ENCODE peak calls at places on chromosomes 16 and 17, in four cellular contexts. B, D, W and L are unnamed samples.

GRCh38 chr16:5442054-5442453 is 344.5 kb upstream of the EEF2KMT start:
- DNase-seq in B (no peak), D (no peak), W (no peak), L (no peak)

GRCh38 chr16:88763502-88764053 is 21.4 kb downstream of the PIEZO1 start:
- DNase-seq in D (no peak), B (no peak), W (no peak), L (no peak)

GRCh38 chr16:89293276-89294143 is 76.0 kb downstream of the ZNF778 start:
- DNase-seq in W (no peak), B (no peak), D (no peak), L (no peak)

GRCh38 chr16:1474047-1474446 is 781 bp downstream of the CLCN7 start:
- DNase-seq in B (no peak), W (no peak), D (no peak), L (peak)

GRCh38 chr17:44222112-44222869 is 2.8 kb upstream of the UBTF start:
- DNase-seq in W (no peak), D (peak), B (no peak), L (peak)

GRCh38 chr16:15573274-15573895 is 69.6 kb downstream of the MARF1 start:
- DNase-seq in W (no peak), B (no peak), D (no peak), L (no peak)

GRCh38 chr16:23668225-23668624 is 10.5 kb upstream of the PLK1 start:
- DNase-seq in D (no peak), W (no peak), B (no peak), L (no peak)

GRCh38 chr17:29078183-29079045 is 35.5 kb downstream of the PIPOX start:
- DNase-seq in W (no peak), B (no peak), D (no peak), L (peak)

GRCh38 chr17:55990332-55991006 is 162.8 kb upstream of the ANKFN1 start:
- DNase-seq in B (no peak), W (no peak), D (no peak), L (no peak)

GRCh38 chr17:18261146-18261515 is 669 bp downstream of the MIEF2 start:
- DNase-seq in B (no peak), W (no peak), D (peak), L (peak)

GRCh38 chr17:43327834-43328420 is 70.9 kb upstream of the ARL4D start:
- DNase-seq in D (no peak), B (no peak), W (no peak), L (no peak)

GRCh38 chr17:62627904-62628603 is 584 bp downstream of the MRC2 start:
- DNase-seq in B (no peak), W (peak), D (peak), L (peak)

GRCh38 chr17:19270951-19271611 is 33.9 kb downstream of the EPN2 start:
- DNase-seq in W (no peak), B (peak), D (no peak), L (no peak)

GRCh38 chr16:88953003-88953690 is 23.9 kb downstream of the CBFA2T3 start:
- DNase-seq in D (no peak), W (no peak), B (no peak), L (no peak)

GRCh38 chr17:69729937-69730336 is 315.4 kb downstream of the MAP2K6 start:
- DNase-seq in D (no peak), B (no peak), W (no peak), L (no peak)

GRCh38 chr17:21089145-21089544 is 37.6 kb upstream of the DHRS7B start:
- DNase-seq in D (no peak), B (no peak), W (peak), L (no peak)

GRCh38 chr17:7068268-7068667 is 11.8 kb downstream of the CLEC10A start:
- DNase-seq in D (no peak), B (no peak), W (no peak), L (no peak)

GRCh38 chr17:2259769-2260536 is 43.6 kb downstream of the SMG6 start:
- DNase-seq in D (no peak), W (no peak), B (peak), L (peak)

GRCh38 chr16:49699718-49700117 is 156.2 kb downstream of the ZNF423 start:
- DNase-seq in W (no peak), D (no peak), B (no peak), L (no peak)

GRCh38 chr16:88536971-88537751 is 33.0 kb upstream of the ZC3H18 start:
- DNase-seq in D (no peak), W (no peak), B (no peak), L (no peak)

GRCh38 chr16:68237243-68238028 is 1.5 kb upstream of the ESRP2 start:
- DNase-seq in W (peak), B (peak), D (peak), L (peak)

GRCh38 chr17:74450925-74451403 is 15.5 kb upstream of the CD300A start:
- DNase-seq in B (no peak), W (no peak), D (no peak), L (no peak)

GRCh38 chr16:68128577-68129305 is 43.6 kb downstream of the NFATC3 start:
- DNase-seq in D (no peak), W (no peak), B (no peak), L (peak)

GRCh38 chr16:21224800-21225199 is 8.7 kb upstream of the ANKS4B start:
- DNase-seq in D (no peak), B (no peak), W (no peak), L (no peak)

GRCh38 chr17:4204676-4205075 is 59.1 kb downstream of the ANKFY1 start:
- DNase-seq in D (peak), B (no peak), W (peak), L (peak)

GRCh38 chr17:40419559-40420331 is 2.0 kb upstream of the TOP2A start:
- DNase-seq in D (no peak), W (no peak), B (no peak), L (no peak)

GRCh38 chr16:65064131-65064530 is 57.7 kb downstream of the CDH11 start:
- DNase-seq in D (no peak), B (no peak), W (no peak), L (no peak)

GRCh38 chr17:28379814-28380571 is 8.5 kb downstream of the SARM1 start:
- DNase-seq in B (no peak), W (no peak), D (no peak), L (peak)

GRCh38 chr16:71526111-71526998 is at the start of gene CHST4:
- DNase-seq in W (no peak), B (no peak), D (no peak), L (peak)

GRCh38 chr17:61307905-61308886 is 91.4 kb upstream of the TBX2 start:
- DNase-seq in D (no peak), B (no peak), W (peak), L (peak)

GRCh38 chr17:50051082-50051576 is 4.8 kb upstream of the ITGA3 start:
- DNase-seq in D (no peak), W (peak), B (no peak), L (no peak)

GRCh38 chr16:19415461-19415860 is 2.2 kb upstream of the TMC5 start:
- DNase-seq in W (no peak), B (no peak), D (no peak), L (no peak)

GRCh38 chr17:61450641-61451537 is 1.3 kb upstream of the TBX4 start:
- DNase-seq in D (no peak), B (no peak), W (no peak), L (no peak)

GRCh38 chr16:67279296-67280089 is at the start of gene PLEKHG4:
- DNase-seq in B (peak), W (peak), D (peak), L (peak)

GRCh38 chr16:22029632-22030031 is 21.7 kb downstream of the MOSMO start:
- DNase-seq in B (no peak), D (no peak), W (no peak), L (no peak)

GRCh38 chr17:37847102-37847501 is 77.1 kb upstream of the TBC1D3K start:
- DNase-seq in B (no peak), W (no peak), D (no peak), L (no peak)

GRCh38 chr17:37842401-37842800 is 81.8 kb upstream of the TBC1D3K start:
- DNase-seq in B (no peak), W (no peak), D (no peak), L (no peak)

GRCh38 chr17:37844158-37844976 is 79.8 kb upstream of the TBC1D3K start:
- DNase-seq in D (peak), W (no peak), B (no peak), L (peak)

GRCh38 chr17:37847811-37848331 is 76.3 kb upstream of the TBC1D3K start:
- DNase-seq in D (no peak), B (no peak), W (no peak), L (no peak)

GRCh38 chr17:37844977-37845293 is 79.3 kb upstream of the TBC1D3K start:
- DNase-seq in W (no peak), D (no peak), B (no peak), L (no peak)
- TF ChIP-seq CTCF in W (no peak), D (no peak), B (no peak), L (no peak)

GRCh38 chr17:57832299-57832698 is 17.5 kb downstream of the MRPS23 start:
- DNase-seq in B (no peak), W (no peak), D (no peak), L (no peak)

GRCh38 chr17:57833597-57833939 is 16.3 kb downstream of the MRPS23 start:
- DNase-seq in B (no peak), D (no peak), W (no peak), L (no peak)

GRCh38 chr17:57835333-57835900 is 14.4 kb downstream of the MRPS23 start:
- DNase-seq in B (no peak), D (no peak), W (no peak), L (no peak)

GRCh38 chr17:57832711-57833596 is 16.9 kb downstream of the MRPS23 start:
- DNase-seq in D (peak), B (peak), W (peak), L (peak)

DNA sequence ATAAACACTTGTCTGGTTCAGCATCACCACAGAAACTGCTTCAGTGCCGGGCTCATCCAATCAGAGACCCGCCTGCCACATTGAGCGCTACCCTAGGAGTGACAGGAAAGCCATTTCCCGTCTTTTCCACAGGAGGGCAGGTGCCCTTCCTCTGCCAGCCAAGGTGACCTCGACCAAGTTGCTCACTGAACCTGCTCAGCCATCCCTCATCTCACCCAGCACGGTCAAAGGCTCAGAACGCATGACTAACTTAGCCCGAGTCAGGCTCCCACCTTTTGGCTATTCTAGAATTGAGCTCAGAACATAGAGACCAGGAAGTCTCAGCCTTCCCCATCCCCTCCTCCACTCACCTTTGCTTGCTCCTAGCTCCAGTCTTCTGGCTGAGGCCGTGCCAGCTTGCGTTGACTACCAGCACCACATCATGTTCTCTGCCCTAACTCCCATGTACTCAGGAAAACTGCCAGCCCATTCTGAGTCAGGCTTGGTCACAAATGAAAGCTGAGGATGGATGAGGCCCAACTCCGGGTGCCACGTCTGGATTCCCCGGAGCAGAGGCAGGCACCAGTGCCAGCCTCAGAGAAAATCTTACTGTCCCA is 15.6 kb downstream of the MRPS23 start:
- DNase-seq in D (peak), B (no peak), W (no peak), L (peak)
- H3K4me3 ChIP-seq in D (peak), B (no peak), W (no peak), L (no peak)

GRCh38 chr17:81416612-81417011 is 21.4 kb downstream of the BAHCC1 start:
- DNase-seq in B (no peak), W (no peak), D (no peak), L (no peak)
- TF ChIP-seq CTCF in B (no peak), W (no peak), D (no peak), L (no peak)

GRCh38 chr17:80082403-80083135 is 18.8 kb upstream of the GAA start:
- DNase-seq in D (peak), W (peak), B (peak), L (peak)

GRCh38 chr17:80086081-80086480 is 15.3 kb upstream of the GAA start:
- DNase-seq in D (no peak), W (no peak), B (no peak), L (no peak)

GRCh38 chr17:80084773-80085172 is 16.6 kb upstream of the GAA start:
- DNase-seq in B (no peak), W (no peak), D (no peak), L (no peak)

GRCh38 chr17:80081596-80081995 is 19.8 kb upstream of the GAA start:
- DNase-seq in D (no peak), B (no peak), W (no peak), L (no peak)

DNA sequence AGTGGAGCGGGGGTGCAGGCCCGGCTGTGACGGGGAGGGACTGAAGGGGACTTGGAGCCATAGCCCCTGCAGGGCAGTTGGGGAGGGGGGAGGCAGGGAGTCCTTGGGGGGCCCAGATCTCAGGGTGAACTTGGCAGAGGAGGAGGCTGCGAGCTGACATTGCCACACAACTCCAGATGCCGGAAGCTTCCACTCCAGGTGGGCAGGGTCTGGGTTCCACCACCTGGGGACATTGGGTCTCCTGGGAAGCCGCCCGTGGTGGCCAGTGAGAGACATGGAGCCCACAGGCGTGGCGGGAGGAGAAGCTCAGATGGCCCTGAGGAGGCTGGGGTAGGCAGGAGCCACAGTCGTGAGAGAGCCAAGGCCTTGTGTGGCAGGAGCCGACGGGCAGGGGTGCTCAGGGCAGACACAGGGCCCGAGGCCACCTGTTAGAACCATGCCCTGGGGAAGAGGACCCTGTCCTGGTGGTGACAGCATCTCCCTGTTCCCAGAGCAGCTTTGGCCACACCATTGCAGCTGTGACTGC is 18.2 kb upstream of the GAA start:
- DNase-seq in B (no peak), W (no peak), D (no peak), L (no peak)
- H3K4me3 ChIP-seq in B (no peak), W (no peak), D (no peak), L (no peak)

GRCh38 chr16:81198635-81199034 is 39.9 kb upstream of the BCO1 start:
- DNase-seq in B (no peak), W (no peak), D (no peak), L (peak)
- TF ChIP-seq CTCF in B (peak), W (peak), D (no peak), L (peak)

DNA sequence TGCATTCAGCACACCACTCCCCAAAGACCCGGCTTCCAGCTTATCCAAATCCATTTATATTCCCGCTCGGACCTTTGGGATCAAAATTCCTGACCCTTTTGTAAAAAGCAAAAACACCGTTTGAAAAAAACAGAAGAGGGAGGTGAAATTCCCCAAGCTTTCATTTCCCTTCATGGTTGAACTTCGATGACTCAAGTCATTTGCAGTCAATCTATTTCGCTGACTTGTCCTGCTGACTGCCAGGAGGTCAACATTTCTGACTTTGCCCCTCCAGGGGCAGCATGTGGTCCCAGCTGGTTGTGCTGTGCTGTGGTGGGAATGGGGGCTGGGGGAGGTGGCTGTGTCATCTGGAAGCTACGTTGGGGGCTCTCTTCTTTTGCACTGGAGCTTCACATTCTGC is 87.5 kb upstream of the IRX3 start:
- DNase-seq in D (no peak), W (peak), B (no peak), L (peak)
- H3K4me3 ChIP-seq in D (peak), W (peak), B (no peak), L (peak)

DNA sequence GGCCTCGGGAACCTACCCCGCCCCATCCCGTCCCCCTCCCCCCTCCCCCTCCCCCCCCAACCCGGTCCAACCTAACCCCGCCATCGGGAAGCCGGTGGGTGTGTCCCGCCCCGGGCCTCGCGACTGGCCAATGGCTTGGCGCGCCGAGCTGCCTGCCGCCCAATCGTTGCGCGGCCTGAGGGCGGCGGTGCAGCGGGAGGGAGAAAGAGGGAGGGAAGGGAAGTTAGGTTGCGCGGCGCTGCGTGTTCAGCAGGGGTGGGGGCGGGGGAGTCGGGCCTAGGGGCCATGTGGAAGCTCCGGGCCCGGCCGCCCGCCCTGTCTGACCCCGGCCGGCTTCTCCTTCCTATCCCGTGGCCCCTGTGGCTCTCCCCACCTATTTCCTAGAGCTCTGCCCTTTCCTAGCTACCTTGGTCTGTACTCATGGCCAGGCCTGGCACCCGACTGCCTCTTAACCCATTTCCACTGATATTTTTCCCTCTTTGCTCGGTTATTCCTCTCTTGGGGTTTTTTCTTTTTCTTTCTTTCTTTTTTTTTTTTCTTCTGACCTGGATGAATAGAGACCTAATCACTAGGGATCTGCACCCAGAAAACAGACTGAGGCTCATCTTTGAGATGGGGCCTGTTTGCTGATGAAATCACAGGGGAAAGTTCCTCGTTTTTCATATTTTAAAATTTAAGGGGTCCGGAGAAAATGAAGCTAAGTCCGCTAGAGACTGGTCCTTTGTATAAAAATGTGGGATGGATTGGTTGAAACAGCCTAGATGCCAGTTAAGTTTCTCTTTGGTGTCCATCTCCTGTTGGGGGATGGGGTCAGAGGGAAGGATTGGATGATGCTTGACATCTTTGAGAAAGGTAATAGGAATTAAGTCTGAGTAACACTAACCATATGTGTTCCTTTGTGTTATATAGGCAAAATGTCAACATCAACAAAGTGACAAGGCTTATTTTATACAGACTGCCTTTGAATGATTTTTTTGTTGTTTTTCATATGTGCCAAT is 1.1 kb downstream of the KPNB1 start:
- DNase-seq in B (peak), W (peak), D (peak), L (peak)
- TF ChIP-seq CTCF in B (no peak), W (no peak), D (no peak), L (no peak)

GRCh38 chr16:31875112-31875803 is 1.7 kb downstream of the ZNF267 start:
- DNase-seq in B (no peak), W (no peak), D (no peak), L (peak)
- H3K4me3 ChIP-seq in B (peak), W (peak), D (peak), L (peak)

GRCh38 chr16:54140788-54141136 is 145.8 kb downstream of the IRX3 start:
- DNase-seq in B (no peak), W (no peak), D (no peak), L (no peak)
- TF ChIP-seq CTCF in B (no peak), W (no peak), D (no peak), L (no peak)

DNA sequence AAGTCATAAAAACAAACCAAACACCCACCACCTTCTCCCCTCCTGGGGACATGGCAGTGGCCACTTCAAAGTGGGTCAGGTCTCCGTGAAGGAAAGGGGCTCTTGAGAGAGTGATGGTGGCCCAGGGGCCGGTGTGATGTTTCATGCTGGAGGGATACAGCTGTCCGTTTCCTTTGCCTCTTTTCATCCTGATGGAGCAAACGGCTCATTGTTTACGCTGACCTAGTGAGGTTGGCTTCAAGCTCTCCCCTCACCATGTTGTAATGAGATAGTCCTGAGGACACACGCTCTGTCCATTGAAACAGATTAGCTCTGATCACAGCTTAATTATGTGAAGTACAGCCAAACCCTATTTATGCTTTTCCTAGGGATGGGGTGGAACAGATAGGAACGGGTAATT is 34.2 kb downstream of the CDH13 start:
- DNase-seq in W (no peak), B (no peak), D (no peak), L (no peak)
- H3K4me3 ChIP-seq in W (no peak), B (no peak), D (no peak), L (no peak)